ENCODE peak calls at places on chromosomes 7 and 10, in four cellular contexts. Q is astrocyte of the spinal cord, D is IMR-90, C is epithelial cell of esophagus. Y is an unnamed sample.

GRCh38 chr7:96144260-96144526 is 177.7 kb downstream of the SLC25A13 start:
- DNase-seq in D (peak), Q (no peak), C (no peak), Y (no peak)

GRCh38 chr7:50342616-50343114 is 38.1 kb downstream of the IKZF1 start:
- DNase-seq in D (no peak), C (no peak), Q (peak), Y (no peak)

GRCh38 chr10:43857206-43857952 is 208.7 kb upstream of the ZNF32 start:
- DNase-seq in Q (peak), D (peak), C (no peak), Y (peak)

GRCh38 chr7:51289608-51290370 is 26.8 kb downstream of the COBL start:
- DNase-seq in D (no peak), C (no peak), Q (no peak), Y (no peak)

GRCh38 chr7:15508258-15508657 is 53.6 kb downstream of the AGMO start:
- DNase-seq in Q (peak), D (peak), C (peak), Y (peak)

GRCh38 chr7:125599387-125599786 is 669.8 kb upstream of the POT1 start:
- DNase-seq in D (no peak), C (peak), Q (no peak), Y (no peak)

GRCh38 chr10:99532687-99533495 is at the start of gene NKX2-3:
- DNase-seq in Q (no peak), D (peak), C (no peak), Y (peak)

GRCh38 chr10:78413294-78414055 is 379.8 kb downstream of the RPS24 start:
- DNase-seq in Q (no peak), D (peak), C (no peak), Y (no peak)

GRCh38 chr10:3445688-3446087 is 273.1 kb upstream of the PITRM1 start:
- DNase-seq in D (peak), C (peak), Q (no peak), Y (no peak)

GRCh38 chr10:73601486-73601921 is 10.4 kb upstream of the USP54 start:
- DNase-seq in C (peak), D (peak), Q (no peak), Y (no peak)

GRCh38 chr7:94962661-94963060 is 55.3 kb downstream of the PPP1R9A start:
- DNase-seq in C (no peak), D (no peak), Q (no peak), Y (no peak)

GRCh38 chr7:31687024-31687423 is at the start of gene PPP1R17:
- DNase-seq in Q (no peak), D (no peak), C (no peak), Y (no peak)

GRCh38 chr10:118259288-118259906 is 82.7 kb downstream of the FAM204A start:
- DNase-seq in C (peak), Q (no peak), D (peak), Y (no peak)

GRCh38 chr10:18402766-18403346 is 248.5 kb downstream of the NSUN6 start:
- DNase-seq in C (no peak), Q (no peak), D (peak), Y (no peak)

GRCh38 chr10:73873843-73874215 is 526 bp downstream of the CAMK2G start:
- DNase-seq in D (no peak), C (no peak), Q (no peak), Y (no peak)

GRCh38 chr10:86651631-86652331 is 2.6 kb upstream of the OPN4 start:
- DNase-seq in D (no peak), Q (no peak), C (no peak), Y (no peak)

GRCh38 chr7:13560441-13560840 is 429.0 kb downstream of the ETV1 start:
- DNase-seq in C (peak), Q (peak), D (peak), Y (peak)

GRCh38 chr7:136114966-136115762 is 138.0 kb upstream of the MTPN start:
- DNase-seq in C (peak), D (peak), Q (peak), Y (peak)

GRCh38 chr10:78385599-78385998 is 351.9 kb downstream of the RPS24 start:
- DNase-seq in C (no peak), Q (no peak), D (no peak), Y (no peak)

GRCh38 chr10:24467605-24468004 is 256.1 kb downstream of the ARHGAP21 start:
- DNase-seq in D (no peak), C (no peak), Q (peak), Y (no peak)

GRCh38 chr7:46208635-46209525 is 287.8 kb upstream of the IGFBP3 start:
- DNase-seq in C (no peak), Q (no peak), D (no peak), Y (no peak)

GRCh38 chr7:6482307-6482706 is 34.6 kb upstream of the DAGLB start:
- DNase-seq in D (no peak), Q (no peak), C (no peak), Y (no peak)

GRCh38 chr10:69418052-69418752 is 1.5 kb upstream of the TACR2 start:
- DNase-seq in C (no peak), D (no peak), Q (no peak), Y (no peak)

GRCh38 chr10:69061305-69062161 is 26.4 kb upstream of the SRGN start:
- DNase-seq in D (peak), C (peak), Q (peak), Y (peak)

GRCh38 chr7:7867835-7868234 is 100.8 kb upstream of the GLCCI1 start:
- DNase-seq in Q (no peak), D (no peak), C (no peak), Y (no peak)

GRCh38 chr7:67976490-67976889 is 979.9 kb downstream of the TYW1 start:
- DNase-seq in C (no peak), D (no peak), Q (no peak), Y (no peak)
- TF ChIP-seq CTCF in C (no peak), D (no peak), Q (no peak), Y (no peak)

GRCh38 chr10:5665380-5666323 is 743 bp downstream of the ASB13 start:
- DNase-seq in Q (no peak), D (no peak), C (no peak), Y (peak)

GRCh38 chr10:5669609-5670008 is 3.2 kb upstream of the ASB13 start:
- DNase-seq in Q (no peak), C (no peak), D (no peak), Y (no peak)

GRCh38 chr10:5663692-5664427 is 2.5 kb downstream of the ASB13 start:
- DNase-seq in C (no peak), D (no peak), Q (no peak), Y (no peak)

GRCh38 chr10:5668429-5668828 is 2.0 kb upstream of the ASB13 start:
- DNase-seq in Q (no peak), C (no peak), D (no peak), Y (no peak)

DNA sequence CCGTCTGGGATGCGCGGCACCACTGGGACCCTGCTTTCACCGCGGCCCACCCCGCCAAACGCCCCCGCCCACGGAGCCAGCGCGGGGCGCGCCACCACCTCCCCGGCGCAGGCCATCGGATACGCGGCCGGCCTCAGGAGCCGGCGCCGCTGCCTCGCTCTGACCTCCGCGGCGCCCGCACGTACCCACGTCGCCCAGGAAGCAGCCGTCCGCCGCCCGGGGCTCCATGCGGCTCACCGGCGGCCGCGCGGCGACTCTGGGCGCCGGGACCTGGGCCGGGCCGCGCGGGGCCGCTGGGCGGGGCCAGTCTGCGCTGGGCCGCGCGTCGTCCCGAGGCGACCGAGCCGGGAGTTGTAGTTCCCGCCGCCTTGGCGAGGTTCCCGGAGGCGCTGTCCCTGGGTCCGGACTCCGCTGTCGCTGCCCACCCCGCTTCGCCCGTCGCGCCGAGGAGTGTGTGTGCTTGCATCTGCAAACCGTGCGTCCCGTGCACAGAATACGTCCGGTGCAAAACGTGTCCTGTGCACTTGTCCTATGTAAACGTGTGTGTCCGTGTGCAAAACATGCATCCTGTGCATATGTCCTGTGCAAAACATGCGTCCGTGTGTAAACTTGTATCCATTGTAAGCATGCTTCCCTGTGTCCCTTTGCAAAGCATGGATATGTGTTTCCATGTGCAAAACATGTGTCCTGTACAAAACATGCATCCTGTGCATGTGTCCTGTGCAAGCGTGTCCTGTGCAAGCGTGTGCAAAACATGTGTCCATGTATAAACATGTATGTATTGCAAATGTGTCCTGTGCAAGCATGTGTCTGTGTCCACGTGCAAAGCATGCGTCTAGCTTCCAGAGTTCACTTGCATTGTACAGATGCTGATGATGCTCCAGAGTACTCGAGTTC is at the start of gene ASB13:
- DNase-seq in Q (peak), C (peak), D (peak), Y (no peak)
- TF ChIP-seq CTCF in Q (no peak), C (no peak), D (no peak), Y (no peak)

DNA sequence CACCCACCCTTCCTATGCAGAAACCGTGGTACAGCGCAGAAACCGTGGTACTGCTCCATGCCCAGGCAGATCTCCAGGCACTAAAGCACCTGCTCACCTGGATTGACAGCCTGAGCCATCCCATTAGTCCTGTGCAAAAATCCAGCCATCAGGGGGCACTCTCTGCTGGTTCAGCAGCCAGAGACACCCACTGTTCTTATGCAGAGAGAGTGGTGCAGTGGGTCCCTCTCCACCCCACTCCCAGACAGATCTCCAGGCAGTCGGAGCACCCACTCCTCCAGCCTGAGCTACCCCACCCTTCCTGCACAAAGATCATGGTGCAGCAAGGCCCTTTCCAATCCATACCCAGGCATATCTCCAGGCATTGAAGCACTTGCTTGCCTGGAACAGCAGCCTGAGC is 219.8 kb downstream of the CTNNA3 start:
- DNase-seq in D (no peak), Q (no peak), C (no peak), Y (no peak)
- TF ChIP-seq CTCF in D (no peak), Q (no peak), C (no peak), Y (no peak)

GRCh38 chr7:30353532-30353931 is 69.1 kb downstream of the ZNRF2 start:
- DNase-seq in C (no peak), Q (no peak), D (no peak), Y (no peak)

GRCh38 chr7:30351724-30352123 is 67.3 kb downstream of the ZNRF2 start:
- DNase-seq in D (no peak), Q (no peak), C (no peak), Y (no peak)

GRCh38 chr7:30353932-30354607 is 69.7 kb downstream of the ZNRF2 start:
- DNase-seq in Q (no peak), C (no peak), D (no peak), Y (no peak)

GRCh38 chr7:30351274-30351673 is 66.9 kb downstream of the ZNRF2 start:
- DNase-seq in D (no peak), C (no peak), Q (no peak), Y (no peak)

GRCh38 chr7:30352169-30352568 is 67.8 kb downstream of the ZNRF2 start:
- DNase-seq in Q (no peak), C (no peak), D (no peak), Y (no peak)
- TF ChIP-seq CTCF in Q (no peak), C (no peak), D (no peak), Y (peak)

GRCh38 chr10:115774721-115775120 is 498.3 kb downstream of the GFRA1 start:
- DNase-seq in C (no peak), Q (no peak), D (no peak), Y (no peak)

GRCh38 chr10:115777646-115778045 is 495.4 kb downstream of the GFRA1 start:
- DNase-seq in Q (no peak), D (no peak), C (no peak), Y (no peak)

GRCh38 chr10:115771755-115772154 is 501.3 kb downstream of the GFRA1 start:
- DNase-seq in D (no peak), Q (no peak), C (no peak), Y (peak)

GRCh38 chr10:115773832-115774231 is 499.2 kb downstream of the GFRA1 start:
- DNase-seq in D (no peak), Q (no peak), C (no peak), Y (no peak)

GRCh38 chr10:115772606-115773005 is 500.4 kb downstream of the GFRA1 start:
- DNase-seq in D (peak), C (peak), Q (peak), Y (peak)
- TF ChIP-seq CTCF in D (no peak), C (no peak), Q (no peak), Y (no peak)